ENCODE peak calls at places on chromosomes 5 and 9, in seven cellular contexts. D is hepatocyte, P is fibroblast of lung, I is H9, K is tibial nerve, H is tibial artery, V is left ventricle myocardium inferior. J is an unnamed sample.

GRCh38 chr9:18632624-18633407 is 158.9 kb downstream of the ADAMTSL1 start:
- DNase-seq in H (peak; percentile 27), K (no peak), V (no peak), D (peak; percentile 46), P (peak; percentile 91), I (no peak), J (peak; percentile 92)

GRCh38 chr5:84239509-84239908 is 145.2 kb downstream of the EDIL3 start:
- DNase-seq in V (no peak), D (no peak), H (no peak), I (no peak), K (no peak), P (peak; percentile 68), J (peak; percentile 41)

GRCh38 chr9:68496356-68496755 is 44.3 kb downstream of the TMEM252 start:
- DNase-seq in K (no peak), I (no peak), P (no peak), H (no peak), D (no peak), V (no peak), J (no peak)

GRCh38 chr5:108629779-108630178 is 117.9 kb upstream of the FER start:
- DNase-seq in K (no peak), P (no peak), D (no peak), I (no peak), V (no peak), H (no peak), J (no peak)

GRCh38 chr5:172531704-172532026 is 77.3 kb upstream of the SH3PXD2B start:
- DNase-seq in I (peak; percentile 7), P (no peak), D (no peak), H (no peak), V (no peak), K (no peak), J (no peak)

GRCh38 chr9:107337676-107338590 is 54.9 kb downstream of the RAD23B start:
- DNase-seq in I (no peak), K (no peak), V (no peak), H (no peak), D (no peak), P (peak; percentile 31), J (peak; percentile 67)

GRCh38 chr5:172559004-172559932 is 81.8 kb upstream of the NEURL1B start:
- DNase-seq in D (peak; percentile 38), K (peak; percentile 47), V (peak; percentile 71), P (peak; percentile 95), H (peak; percentile 38), I (no peak), J (peak; percentile 90)

GRCh38 chr9:69176446-69177135 is 2.5 kb downstream of the TJP2 start:
- DNase-seq in H (peak; percentile 45), P (peak; percentile 38), D (no peak), V (no peak), I (no peak), K (peak; percentile 55), J (no peak)

GRCh38 chr5:93018461-93018860 is 562.6 kb downstream of the NR2F1-AS1 start:
- DNase-seq in K (no peak), H (no peak), V (no peak), D (no peak), I (no peak), P (no peak), J (peak; percentile 51)

GRCh38 chr5:170132642-170133448 is 27.1 kb downstream of the FOXI1 start:
- DNase-seq in H (no peak), D (no peak), I (no peak), P (peak; percentile 33), V (no peak), K (no peak), J (peak; percentile 83)

GRCh38 chr9:134136117-134136996 is 475 bp downstream of the WDR5 start:
- DNase-seq in D (peak; percentile 56), I (no peak), V (no peak), P (peak; percentile 17), K (no peak), H (no peak), J (peak; percentile 66)

GRCh38 chr9:130395810-130396435 is 48.8 kb upstream of the ASS1 start:
- DNase-seq in D (no peak), H (no peak), V (no peak), P (no peak), I (no peak), K (no peak), J (no peak)

GRCh38 chr9:93156475-93157008 is 22.5 kb upstream of the NINJ1 start:
- DNase-seq in K (no peak), I (no peak), H (no peak), V (no peak), D (no peak), P (no peak), J (no peak)

GRCh38 chr9:130292104-130292503 is 26.5 kb downstream of the HMCN2 start:
- DNase-seq in D (no peak), H (peak; percentile 71), I (no peak), V (no peak), K (peak; percentile 50), P (peak; percentile 26), J (peak; percentile 65)

GRCh38 chr9:121107041-121107440 is 32.3 kb downstream of the CNTRL start:
- DNase-seq in I (no peak), K (no peak), V (no peak), P (no peak), H (no peak), D (no peak), J (peak; percentile 8)

GRCh38 chr9:131434673-131435072 is 40.8 kb downstream of the PRRC2B start:
- DNase-seq in K (no peak), P (no peak), V (no peak), H (no peak), I (no peak), D (no peak), J (no peak)

GRCh38 chr9:106487256-106487655 is 375.7 kb upstream of the ZNF462 start:
- DNase-seq in V (no peak), I (no peak), D (no peak), H (no peak), K (no peak), P (no peak), J (no peak)

GRCh38 chr9:95005276-95006141 is 279.0 kb downstream of the AOPEP start:
- DNase-seq in V (no peak), H (no peak), K (no peak), I (no peak), P (peak; percentile 24), D (no peak), J (peak; percentile 43)

GRCh38 chr9:77544491-77545000 is 103.6 kb downstream of the GNA14 start:
- DNase-seq in V (no peak), K (no peak), D (no peak), H (no peak), I (no peak), P (no peak), J (peak; percentile 15)

GRCh38 chr9:112241491-112241890 is 66.4 kb upstream of the SUSD1 start:
- DNase-seq in V (no peak), P (no peak), K (no peak), I (no peak), H (no peak), D (no peak), J (peak; percentile 44)

GRCh38 chr9:7325980-7326379 is 473.6 kb downstream of the DMAC1 start:
- DNase-seq in I (no peak), D (no peak), P (no peak), V (no peak), K (no peak), H (no peak), J (no peak)

GRCh38 chr9:33740075-33740474 is 55.3 kb upstream of the PRSS3 start:
- DNase-seq in I (no peak), V (no peak), H (no peak), P (no peak), D (no peak), K (no peak), J (no peak)

GRCh38 chr9:6538666-6539071 is 106.9 kb downstream of the GLDC start:
- DNase-seq in D (no peak), P (peak; percentile 39), V (no peak), H (no peak), I (no peak), K (no peak), J (peak; percentile 67)

GRCh38 chr9:133031496-133031911 is 707 bp downstream of the GTF3C5 start:
- DNase-seq in H (no peak), I (no peak), D (no peak), P (no peak), V (no peak), K (no peak), J (peak; percentile 20)
- H3K27ac ChIP-seq in H (peak overlapping the region; percentile 95), I (no peak overlapping the region), D (peak overlapping the region; percentile 87), P (peak overlapping the region; percentile 88), V (peak overlapping the region; percentile 97), K (no peak overlapping the region), J (no peak overlapping the region)

GRCh38 chr5:150674376-150674821 is 13.3 kb downstream of the MYOZ3 start:
- DNase-seq in D (no peak), K (peak; percentile 76), V (peak; percentile 67), P (no peak), I (no peak), H (peak; percentile 82), J (no peak)
- H3K27ac ChIP-seq in D (peak overlapping the region; percentile 71), K (peak overlapping the region; percentile 76), V (peak overlapping the region; percentile 88), P (peak overlapping the region; percentile 27), I (no peak overlapping the region), H (peak overlapping the region; percentile 79), J (peak overlapping the region; percentile 70)

GRCh38 chr9:124513374-124513994 is 6.3 kb upstream of the NR5A1 start:
- DNase-seq in D (no peak), I (no peak), P (no peak), V (peak; percentile 50), K (no peak), H (no peak), J (no peak)
- H3K27ac ChIP-seq in D (no peak overlapping the region), I (no peak overlapping the region), P (no peak overlapping the region), V (no peak overlapping the region), K (no peak overlapping the region), H (no peak overlapping the region), J (no peak overlapping the region)

GRCh38 chr9:137670391-137671195 is 51.8 kb downstream of the EHMT1 start:
- DNase-seq in V (peak; percentile 55), K (no peak), I (peak; percentile 61), H (no peak), P (no peak), D (peak; percentile 79), J (peak; percentile 60)
- H3K27ac ChIP-seq in V (no peak overlapping the region), K (no peak overlapping the region), I (no peak overlapping the region), H (no peak overlapping the region), P (no peak overlapping the region), D (peak overlapping the region; percentile 63), J (no peak overlapping the region)

DNA sequence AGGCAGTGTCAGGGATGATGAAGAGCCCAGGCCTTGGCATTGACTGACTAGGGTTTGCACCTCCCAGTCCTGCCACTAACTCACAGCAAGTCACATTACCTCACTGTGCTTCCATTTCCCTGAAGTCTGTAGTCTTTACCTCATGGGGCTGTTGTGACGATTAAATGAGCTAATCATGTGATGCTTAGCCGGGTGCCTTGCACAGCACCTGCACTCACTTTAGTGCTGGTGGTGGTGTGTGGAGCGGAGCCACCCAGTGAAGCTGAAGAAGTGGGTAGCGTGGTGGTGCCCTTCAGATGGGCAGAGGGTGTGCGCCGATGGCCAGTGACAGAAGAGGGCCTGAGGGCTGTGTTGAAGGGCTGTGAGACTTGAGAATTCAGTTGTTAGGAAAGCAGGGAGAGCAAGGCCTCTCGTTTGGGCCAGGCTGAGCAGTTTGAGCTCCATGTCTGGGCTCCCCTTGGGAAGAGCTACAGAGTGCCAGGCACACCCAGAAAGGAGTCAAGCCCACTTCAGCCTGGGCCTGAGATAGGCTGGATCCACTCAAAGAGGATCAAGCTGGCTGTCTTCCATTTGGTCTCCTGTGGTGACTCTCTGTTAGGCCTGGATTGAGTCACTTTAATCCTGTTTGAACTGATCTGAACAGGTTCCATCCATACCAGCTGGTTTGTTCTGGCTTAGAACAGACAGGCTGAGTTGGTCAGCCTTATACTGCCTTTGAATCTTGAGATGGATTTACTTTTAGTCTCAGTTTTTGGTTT is 42.5 kb downstream of the RALGPS1 start:
- DNase-seq in I (no peak), V (no peak), P (peak; percentile 46), D (peak; percentile 56), K (no peak), H (no peak), J (peak; percentile 77)
- H3K27ac ChIP-seq in I (no peak overlapping the region), V (peak overlapping the region; percentile 86), P (peak overlapping the region; percentile 26), D (peak overlapping the region; percentile 86), K (no peak overlapping the region), H (peak overlapping the region; percentile 56), J (peak overlapping the region; percentile 42)

J was measured in GM23248.